ENCODE peak calls at places on chromosome 9, in six cellular contexts. E, V, F, N, D and P are unnamed samples.
A peak's percentile ranks its signal among the peaks of the same experiment; 100 is the strongest.

GRCh38 chr9:121556082-121556481 is 56.4 kb upstream of the GGTA1 start:
- DNase-seq in E (no peak), V (no peak), F (no peak), N (no peak), D (no peak), P (no peak)

GRCh38 chr9:79858509-79858908 is 286.7 kb downstream of the TLE4 start:
- DNase-seq in E (peak; percentile 80), V (no peak), F (peak; percentile 8), N (peak; percentile 49), D (peak; percentile 55), P (no peak)

GRCh38 chr9:83544002-83544698 is 5.9 kb upstream of the FRMD3 start:
- DNase-seq in E (peak; percentile 81), V (no peak), F (peak; percentile 88), N (peak; percentile 75), D (peak; percentile 94), P (peak; percentile 53)

GRCh38 chr9:88833946-88834345 is 157.3 kb upstream of the S1PR3 start:
- DNase-seq in E (no peak), V (no peak), F (no peak), N (no peak), D (no peak), P (no peak)

GRCh38 chr9:114034663-114035062 is 43.4 kb downstream of the AMBP start:
- DNase-seq in E (no peak), V (no peak), F (no peak), N (no peak), D (no peak), P (no peak)

GRCh38 chr9:93900971-93901861 is 53.9 kb downstream of the BARX1 start:
- DNase-seq in E (no peak), V (peak; percentile 4), F (no peak), N (no peak), D (no peak), P (no peak)

GRCh38 chr9:5633243-5633642 is 4.3 kb downstream of the RIC1 start:
- DNase-seq in E (no peak), V (no peak), F (peak; percentile 54), N (peak; percentile 74), D (peak; percentile 41), P (no peak)

GRCh38 chr9:91392435-91392834 is 30.7 kb upstream of the AUH start:
- DNase-seq in E (no peak), V (no peak), F (no peak), N (no peak), D (no peak), P (no peak)

GRCh38 chr9:99071313-99072039 is 33.4 kb upstream of the TGFBR1 start:
- DNase-seq in E (no peak), V (no peak), F (no peak), N (no peak), D (no peak), P (no peak)

GRCh38 chr9:134128727-134129679 is 6.9 kb upstream of the WDR5 start:
- DNase-seq in E (peak; percentile 86), V (no peak), F (no peak), N (no peak), D (no peak), P (peak; percentile 66)